ENCODE peak calls at places on chromosomes 5 and 9, in four cellular contexts. V is Right ventricle myocardium superior; G is caudate nucleus; R is CD8-positive, alpha-beta memory T cell. O is an unnamed sample.

GRCh38 chr9:127968717-127969383 is 11.9 kb downstream of the EEIG1 start:
- DNase-seq in V (peak; percentile 86), G (peak; percentile 56), R (no peak), O (peak; percentile 79)

GRCh38 chr5:168756517-168757391 is 177.6 kb upstream of the PANK3 start:
- DNase-seq in V (no peak), G (no peak), R (no peak), O (no peak)

GRCh38 chr5:149646564-149646963 is 65.3 kb downstream of the ARHGEF37 start:
- DNase-seq in V (no peak), G (no peak), R (peak; percentile 31), O (no peak)

GRCh38 chr9:128992995-128993394 is 35.1 kb downstream of the SH3GLB2 start:
- DNase-seq in V (no peak), G (peak; percentile 42), R (no peak), O (no peak)

GRCh38 chr9:116697341-116697740 is 10.2 kb downstream of the TRIM32 start:
- DNase-seq in V (no peak), G (no peak), R (no peak), O (no peak)

GRCh38 chr9:20620658-20621552 is 1.4 kb downstream of the MLLT3 start:
- DNase-seq in V (peak; percentile 62), G (peak; percentile 60), R (peak; percentile 61), O (peak; percentile 65)

GRCh38 chr9:89436326-89436725 is 61.6 kb downstream of the SEMA4D start:
- DNase-seq in V (no peak), G (peak; percentile 75), R (no peak), O (no peak)

GRCh38 chr5:113000466-113000865 is 23.9 kb downstream of the DCP2 start:
- DNase-seq in V (no peak), G (no peak), R (no peak), O (no peak)

GRCh38 chr9:37582548-37583157 is 6.5 kb upstream of the FBXO10 start:
- DNase-seq in V (no peak), G (no peak), R (no peak), O (no peak)

GRCh38 chr9:3567988-3568387 is 42.2 kb upstream of the RFX3 start:
- DNase-seq in V (peak; percentile 34), G (no peak), R (no peak), O (no peak)

GRCh38 chr5:181084631-181085195 is 44.6 kb downstream of the BTNL9 start:
- DNase-seq in V (no peak), G (no peak), R (no peak), O (no peak)

GRCh38 chr5:151771259-151772028 is at the start of gene G3BP1:
- DNase-seq in V (peak; percentile 100), G (peak; percentile 100), R (peak; percentile 100), O (peak; percentile 100)

GRCh38 chr9:115672477-115673316 is 480.9 kb upstream of the PAPPA start:
- DNase-seq in V (no peak), G (no peak), R (no peak), O (no peak)

GRCh38 chr9:120066315-120066714 is 513.7 kb downstream of the CDK5RAP2 start:
- DNase-seq in V (no peak), G (no peak), R (no peak), O (no peak)

GRCh38 chr9:131395027-131395744 is 1.3 kb downstream of the PRRC2B start:
- DNase-seq in V (peak; percentile 53), G (peak; percentile 54), R (peak; percentile 80), O (no peak)

GRCh38 chr5:163408311-163408923 is 29.0 kb upstream of the CCNG1 start:
- DNase-seq in V (peak; percentile 47), G (peak; percentile 55), R (peak; percentile 40), O (peak; percentile 65)

GRCh38 chr9:121529237-121529987 is 29.8 kb upstream of the GGTA1 start:
- DNase-seq in V (peak; percentile 99), G (peak; percentile 44), R (no peak), O (peak; percentile 95)

GRCh38 chr9:109887079-109887478 is 107.1 kb downstream of the PALM2AKAP2 start:
- DNase-seq in V (no peak), G (no peak), R (no peak), O (no peak)

GRCh38 chr5:10229306-10230048 is 20.2 kb downstream of the ATPSCKMT start:
- DNase-seq in V (no peak), G (no peak), R (no peak), O (no peak)

GRCh38 chr9:32873546-32873945 is 90.2 kb downstream of the TMEM215 start:
- DNase-seq in V (no peak), G (no peak), R (no peak), O (no peak)

GRCh38 chr9:97982191-97982718 is 886 bp upstream of the ANP32B start:
- DNase-seq in V (no peak), G (no peak), R (no peak), O (no peak)

GRCh38 chr9:134136117-134136996 is 475 bp downstream of the WDR5 start:
- DNase-seq in V (no peak), G (no peak), R (no peak), O (peak; percentile 63)

GRCh38 chr5:123807177-123807900 is 295.4 kb downstream of the CSNK1G3 start:
- DNase-seq in V (no peak), G (peak; percentile 17), R (no peak), O (no peak)

GRCh38 chr9:99573052-99573451 is 248.6 kb upstream of the NR4A3 start:
- DNase-seq in V (no peak), G (no peak), R (no peak), O (no peak)

GRCh38 chr5:75050415-75050814 is 1.9 kb downstream of the GCNT4 start:
- DNase-seq in V (peak; percentile 37), G (no peak), R (peak; percentile 4), O (no peak)

GRCh38 chr5:115800108-115800507 is 16.4 kb downstream of the CDO1 start:
- DNase-seq in V (no peak), G (no peak), R (no peak), O (no peak)

GRCh38 chr5:178642351-178642909 is 15.6 kb upstream of the CLK4 start:
- DNase-seq in V (no peak), G (no peak), R (no peak), O (no peak)

GRCh38 chr5:10106285-10106684 is 143.4 kb downstream of the ATPSCKMT start:
- DNase-seq in V (no peak), G (no peak), R (no peak), O (no peak)

GRCh38 chr5:146520731-146521130 is 4.7 kb upstream of the GPR151 start:
- DNase-seq in V (no peak), G (no peak), R (no peak), O (no peak)

GRCh38 chr5:176809544-176810083 is 745 bp upstream of the UNC5A start:
- DNase-seq in V (no peak), G (no peak), R (no peak), O (no peak)

GRCh38 chr5:140882591-140882899 is 621 bp downstream of the PCDHA13 start:
- DNase-seq in V (no peak), G (no peak), R (no peak), O (no peak)

GRCh38 chr9:84697494-84698114 is 28.1 kb downstream of the NTRK2 start:
- DNase-seq in V (peak; percentile 80), G (no peak), R (no peak), O (peak; percentile 64)

GRCh38 chr5:10376530-10376929 is 23.0 kb downstream of the MARCHF6 start:
- DNase-seq in V (no peak), G (no peak), R (no peak), O (no peak)

O was measured in psoas muscle.